ENCODE peak calls at places on chromosomes 6 and 20, in four cellular contexts. O, F, H and D are unnamed samples.

GRCh38 chr6:83417880-83418663 is 12.8 kb downstream of the ME1 start:
- DNase-seq in F (no peak), H (no peak), O (peak; percentile 9), D (peak; percentile 75)

GRCh38 chr6:161198176-161198575 is 75.7 kb downstream of the AGPAT4 start:
- DNase-seq in F (no peak), O (no peak), H (no peak), D (no peak)

GRCh38 chr6:137399949-137400443 is 94.2 kb downstream of the OLIG3 start:
- DNase-seq in O (no peak), F (peak; percentile 44), H (no peak), D (no peak)

GRCh38 chr6:12208190-12208589 is 82.0 kb upstream of the EDN1 start:
- DNase-seq in H (no peak), F (no peak), O (no peak), D (peak; percentile 10)

GRCh38 chr6:170085475-170086401 is 205.1 kb downstream of the DLL1 start:
- DNase-seq in F (no peak), H (no peak), O (no peak), D (no peak)

GRCh38 chr6:170554086-170554887 is at the start of gene TBP:
- DNase-seq in F (peak; percentile 99), H (peak; percentile 93), O (peak; percentile 97), D (peak; percentile 100)

GRCh38 chr6:119121367-119121766 is 42.9 kb upstream of the FAM184A start:
- DNase-seq in O (no peak), H (no peak), F (no peak), D (no peak)

GRCh38 chr20:51014797-51015722 is 7.8 kb downstream of the KCNG1 start:
- DNase-seq in O (peak; percentile 70), F (peak; percentile 81), H (no peak), D (peak; percentile 68)

GRCh38 chr6:132465530-132466485 is 47.1 kb downstream of the STX7 start:
- DNase-seq in O (no peak), H (no peak), F (no peak), D (no peak)

GRCh38 chr20:6906871-6907270 is 139.4 kb downstream of the BMP2 start:
- DNase-seq in H (no peak), F (no peak), O (no peak), D (no peak)

GRCh38 chr6:53899512-53899911 is 104.7 kb downstream of the LRRC1 start:
- DNase-seq in F (no peak), O (no peak), H (no peak), D (no peak)

GRCh38 chr20:7693761-7694160 is 246.5 kb downstream of the HAO1 start:
- DNase-seq in O (no peak), H (no peak), F (no peak), D (no peak)

GRCh38 chr6:41655706-41656668 is 17.7 kb downstream of the MDFI start:
- DNase-seq in F (no peak), O (no peak), H (no peak), D (peak; percentile 72)

GRCh38 chr20:9179193-9179802 is 110.4 kb downstream of the PLCB4 start:
- DNase-seq in F (no peak), H (no peak), O (no peak), D (peak; percentile 43)

GRCh38 chr6:1479095-1479494 is 89.7 kb downstream of the FOXF2 start:
- DNase-seq in O (no peak), H (no peak), F (no peak), D (no peak)

GRCh38 chr20:37539956-37540455 is 12.3 kb upstream of the BLCAP start:
- DNase-seq in F (no peak), O (no peak), H (no peak), D (no peak)

GRCh38 chr20:8176276-8176675 is 44.2 kb downstream of the PLCB1 start:
- DNase-seq in O (no peak), H (no peak), F (no peak), D (no peak)

GRCh38 chr20:25100914-25101313 is 19.0 kb upstream of the VSX1 start:
- DNase-seq in O (no peak), F (no peak), H (no peak), D (no peak)

GRCh38 chr6:157457787-157458186 is 76.8 kb downstream of the ZDHHC14 start:
- DNase-seq in H (no peak), F (no peak), O (no peak), D (no peak)

GRCh38 chr20:2230671-2231488 is 64.9 kb upstream of the TGM3 start:
- DNase-seq in F (no peak), H (no peak), O (no peak), D (no peak)

GRCh38 chr6:139367810-139368321 is 6.6 kb downstream of the CITED2 start:
- DNase-seq in O (peak; percentile 65), F (peak; percentile 77), H (peak; percentile 75), D (peak; percentile 60)

GRCh38 chr6:97215157-97215769 is 67.8 kb downstream of the MMS22L start:
- DNase-seq in H (peak; percentile 7), F (peak; percentile 37), O (peak; percentile 49), D (peak; percentile 62)

GRCh38 chr6:113172531-113172966 is 684.6 kb upstream of the MARCKS start:
- DNase-seq in H (no peak), O (no peak), F (no peak), D (peak; percentile 8)

GRCh38 chr20:50003253-50003656 is 20.5 kb downstream of the SNAI1 start:
- DNase-seq in H (no peak), O (no peak), F (no peak), D (peak; percentile 93)

GRCh38 chr6:32196682-32197616 is 4.5 kb upstream of the GPSM3 start:
- DNase-seq in F (peak; percentile 54), O (no peak), H (no peak), D (peak; percentile 50)
- H2BK15ac ChIP-seq in F (no peak overlapping the region), O (peak overlapping the region; percentile 100), H (peak overlapping the region; percentile 89), D (peak overlapping the region; percentile 39)

GRCh38 chr20:19523191-19523590 is 234.9 kb upstream of the RIN2 start:
- DNase-seq in H (no peak), F (no peak), O (no peak), D (no peak)

GRCh38 chr20:19515074-19515473 is 243.0 kb upstream of the RIN2 start:
- DNase-seq in F (no peak), H (no peak), O (no peak), D (no peak)

GRCh38 chr20:19520261-19520660 is 237.8 kb upstream of the RIN2 start:
- DNase-seq in F (no peak), O (no peak), H (no peak), D (no peak)

GRCh38 chr20:19522080-19522801 is 235.8 kb upstream of the RIN2 start:
- DNase-seq in F (no peak), H (no peak), O (no peak), D (no peak)

DNA sequence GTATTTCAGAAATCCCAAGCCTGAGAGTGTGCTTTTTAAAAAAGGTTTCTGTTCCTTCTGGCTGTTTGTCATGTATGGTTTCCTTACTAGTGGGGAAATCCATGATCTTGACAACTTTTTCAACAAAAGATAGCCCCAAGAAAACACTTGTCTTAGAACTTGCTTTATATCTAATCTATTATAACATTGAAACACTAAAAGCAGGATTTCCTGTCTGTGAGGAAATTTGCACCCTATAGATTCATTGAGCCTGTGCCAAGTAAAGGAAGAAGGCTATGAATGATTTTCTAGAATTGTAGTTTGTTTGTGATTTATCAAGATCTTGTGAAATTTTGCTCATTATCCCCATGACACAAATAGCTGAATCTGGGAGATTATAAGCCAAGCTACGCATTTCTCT is 238.6 kb upstream of the RIN2 start:
- DNase-seq in O (no peak), H (no peak), F (no peak), D (no peak)
- H2BK12ac ChIP-seq in O (no peak overlapping the region), H (no peak overlapping the region), F (no peak overlapping the region), D (no peak overlapping the region)

DNA sequence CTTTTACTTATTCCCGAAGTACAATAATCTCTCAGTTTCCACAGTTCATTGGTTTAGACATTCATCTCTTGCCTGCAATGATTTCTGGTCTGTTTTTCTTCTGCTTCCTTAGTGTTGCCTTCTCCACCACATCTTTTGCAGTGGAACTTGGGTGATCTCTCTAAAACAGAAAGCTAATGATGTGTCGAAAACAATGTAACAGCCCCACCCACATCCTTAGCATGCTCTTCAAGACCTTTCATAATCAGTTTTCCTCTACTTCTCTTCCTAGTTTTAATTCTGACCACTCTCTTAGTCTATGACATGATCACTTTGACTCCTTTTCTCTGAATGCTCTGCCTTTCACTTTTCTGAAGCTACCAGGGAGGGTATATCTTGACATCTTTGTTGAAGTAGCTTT is 1007.9 kb upstream of the CITED2 start:
- DNase-seq in O (no peak), H (no peak), F (no peak), D (no peak)
- H2BK15ac ChIP-seq in O (no peak overlapping the region), H (no peak overlapping the region), F (no peak overlapping the region), D (no peak overlapping the region)

DNA sequence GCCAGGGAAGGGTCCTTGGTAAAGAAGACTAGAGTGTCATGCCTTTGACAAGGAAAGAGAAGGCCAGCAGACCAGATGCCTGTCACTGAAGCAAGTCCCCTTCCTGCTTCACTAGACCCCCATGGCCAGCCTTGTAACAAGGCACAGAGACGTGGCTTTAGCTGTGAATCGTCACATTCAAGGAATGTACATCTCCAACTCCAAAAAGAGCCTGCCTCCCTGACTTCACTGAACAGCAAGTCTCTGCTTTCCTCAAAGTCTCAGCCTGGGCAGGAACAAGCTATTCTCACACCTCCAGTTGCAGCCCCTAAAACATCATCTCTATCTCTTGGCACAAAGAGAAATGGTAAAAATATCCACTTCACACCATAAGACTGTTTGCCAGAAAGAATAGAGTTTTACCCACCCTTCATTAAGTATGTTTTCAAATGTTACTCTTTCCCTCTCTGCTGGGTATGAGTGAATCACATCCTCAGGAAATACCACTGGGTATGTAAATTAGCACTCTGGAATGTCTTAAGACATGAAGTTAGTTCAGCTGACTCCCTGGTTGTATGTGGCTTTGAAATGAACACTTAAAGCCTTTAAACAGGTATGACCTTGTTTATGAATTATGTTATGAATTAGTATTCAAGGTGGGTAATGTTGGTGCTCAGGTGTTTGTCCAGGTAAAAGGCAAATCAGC is 46.4 kb upstream of the NT5E start:
- DNase-seq in F (no peak), H (no peak), O (no peak), D (peak; percentile 87)
- H2BK12ac ChIP-seq in F (peak overlapping the region; percentile 88), H (peak overlapping the region; percentile 76), O (no peak overlapping the region), D (peak overlapping the region; percentile 96)

DNA sequence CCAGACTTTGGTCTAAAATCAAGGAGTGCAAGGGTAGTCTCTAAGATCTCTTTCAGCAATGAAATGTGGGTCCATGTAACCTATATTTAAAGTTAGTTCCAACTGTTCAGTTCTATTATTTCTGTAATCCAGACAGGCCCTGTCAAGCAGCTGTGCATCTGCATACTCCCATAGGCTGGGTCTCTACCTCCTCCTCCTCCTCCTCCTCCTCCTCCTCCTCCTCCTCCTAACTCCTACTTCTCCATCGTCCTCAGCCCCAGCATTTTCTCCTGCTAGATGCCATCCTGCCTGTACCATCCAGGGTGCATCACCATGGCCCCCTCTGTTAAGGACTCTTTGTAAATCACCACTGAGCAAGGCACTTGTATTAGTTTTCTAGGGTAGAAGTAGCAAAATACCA is 52.4 kb upstream of the TPD52L1 start:
- DNase-seq in O (no peak), H (no peak), F (no peak), D (no peak)
- H2BK15ac ChIP-seq in O (no peak overlapping the region), H (no peak overlapping the region), F (no peak overlapping the region), D (no peak overlapping the region)